ENCODE peak calls at places on chromosomes 16 and 17, in ten cellular contexts. M is H7; G is heart right ventricle; K is activated naive CD4-positive, alpha-beta T cell; B is neural crest cell; P is NCI-H146; X is mesenchymal stem cell; L is NAMALWA; T is ecto neural progenitor cell; Z is activated CD4-positive, alpha-beta T cell treated with anti-CD3 and anti-CD28 coated beads, Interleukin-2, amount 50 U/mL, for 4 hours. C is an unnamed sample.
A peak's percentile ranks its signal among the peaks of the same experiment; 100 is the strongest.

GRCh38 chr16:50684823-50685455 is 3.8 kb upstream of the SNX20 start:
- DNase-seq in M (no peak), G (no peak), K (no peak), B (no peak), P (no peak), X (no peak), L (no peak), T (no peak), Z (peak; percentile 44), C (no peak)

GRCh38 chr16:720507-720989 is 398 bp upstream of the ANTKMT start:
- DNase-seq in M (peak; percentile 93), G (no peak), K (no peak), B (peak; percentile 53), P (peak; percentile 93), X (peak; percentile 89), L (peak; percentile 86), T (peak; percentile 80), Z (no peak), C (peak; percentile 86)

GRCh38 chr17:68016838-68017237 is 18.7 kb upstream of the KPNA2 start:
- DNase-seq in M (no peak), G (no peak), K (no peak), B (no peak), P (no peak), X (no peak), L (no peak), T (no peak), Z (no peak), C (no peak)

GRCh38 chr16:2147378-2147777 is 1.0 kb upstream of the RAB26 start:
- DNase-seq in M (no peak), G (no peak), K (no peak), B (no peak), P (no peak), X (no peak), L (no peak), T (no peak), Z (no peak), C (no peak)

GRCh38 chr17:61128671-61129115 is 270.9 kb upstream of the TBX2 start:
- DNase-seq in M (no peak), G (no peak), K (no peak), B (no peak), P (no peak), X (no peak), L (no peak), T (no peak), Z (no peak), C (no peak)

GRCh38 chr16:59021751-59022150 is 287.6 kb upstream of the GOT2 start:
- DNase-seq in M (no peak), G (no peak), K (no peak), B (no peak), P (no peak), X (peak; percentile 7), L (no peak), T (no peak), Z (no peak), C (no peak)

GRCh38 chr16:79871906-79872305 is 271.4 kb upstream of the MAF start:
- DNase-seq in M (no peak), G (no peak), K (no peak), B (no peak), P (no peak), X (no peak), L (no peak), T (no peak), Z (no peak), C (no peak)

GRCh38 chr17:72116692-72117469 is 3.9 kb upstream of the SOX9 start:
- DNase-seq in M (peak; percentile 53), G (no peak), K (no peak), B (peak; percentile 18), P (no peak), X (peak; percentile 51), L (no peak), T (peak; percentile 65), Z (no peak), C (no peak)

GRCh38 chr16:8725513-8726178 is 51.2 kb downstream of the ABAT start:
- DNase-seq in M (peak; percentile 27), G (no peak), K (no peak), B (no peak), P (no peak), X (no peak), L (no peak), T (no peak), Z (no peak), C (no peak)

GRCh38 chr16:8551388-8552332 is 38.7 kb downstream of the TMEM114 start:
- DNase-seq in M (no peak), G (no peak), K (no peak), B (no peak), P (no peak), X (no peak), L (no peak), T (no peak), Z (no peak), C (no peak)

GRCh38 chr16:17474037-17474436 is 3.3 kb upstream of the XYLT1 start:
- DNase-seq in M (no peak), G (no peak), K (peak; percentile 5), B (no peak), P (no peak), X (no peak), L (peak; percentile 15), T (no peak), Z (no peak), C (no peak)

GRCh38 chr17:44324571-44325275 is at the start of gene SLC25A39:
- DNase-seq in M (peak; percentile 98), G (peak; percentile 97), K (peak; percentile 94), B (peak; percentile 95), P (peak; percentile 93), X (peak; percentile 93), L (peak; percentile 94), T (peak; percentile 99), Z (peak; percentile 90), C (peak; percentile 91)

GRCh38 chr17:76515291-76515949 is 14.2 kb upstream of the RHBDF2 start:
- DNase-seq in M (no peak), G (peak; percentile 68), K (peak; percentile 70), B (no peak), P (no peak), X (peak; percentile 74), L (no peak), T (no peak), Z (peak; percentile 70), C (no peak)

GRCh38 chr17:14297161-14297851 is 3.6 kb upstream of the HS3ST3B1 start:
- DNase-seq in M (peak; percentile 89), G (peak; percentile 67), K (no peak), B (no peak), P (no peak), X (peak; percentile 68), L (no peak), T (peak; percentile 90), Z (no peak), C (no peak)

GRCh38 chr16:54062361-54063346 is 223.9 kb downstream of the IRX3 start:
- DNase-seq in M (no peak), G (no peak), K (no peak), B (no peak), P (peak; percentile 93), X (no peak), L (no peak), T (no peak), Z (no peak), C (no peak)

GRCh38 chr17:5683241-5683640 is 98.9 kb upstream of the NLRP1 start:
- DNase-seq in M (no peak), G (no peak), K (no peak), B (no peak), P (peak; percentile 40), X (no peak), L (no peak), T (no peak), Z (no peak), C (peak; percentile 28)

GRCh38 chr17:82216301-82217119 is 3.9 kb upstream of the CCDC57 start:
- DNase-seq in M (peak; percentile 41), G (peak; percentile 61), K (no peak), B (no peak), P (no peak), X (peak; percentile 69), L (peak; percentile 74), T (no peak), Z (no peak), C (no peak)

GRCh38 chr17:7502987-7503386 is 18.8 kb downstream of the POLR2A start:
- DNase-seq in M (peak; percentile 72), G (no peak), K (no peak), B (no peak), P (no peak), X (no peak), L (no peak), T (no peak), Z (no peak), C (no peak)

GRCh38 chr16:88650749-88651275 is at the start of gene CYBA:
- DNase-seq in M (peak; percentile 98), G (peak; percentile 81), K (peak; percentile 72), B (no peak), P (peak; percentile 60), X (peak; percentile 84), L (peak; percentile 90), T (peak; percentile 73), Z (peak; percentile 57), C (peak; percentile 39)

GRCh38 chr17:7191571-7192270 is 12.6 kb upstream of the ASGR1 start:
- DNase-seq in M (peak; percentile 96), G (no peak), K (no peak), B (peak; percentile 48), P (peak; percentile 14), X (peak; percentile 39), L (peak; percentile 22), T (peak; percentile 87), Z (no peak), C (peak; percentile 87)

GRCh38 chr17:77409282-77410161 is 268.8 kb downstream of the SEC14L1 start:
- DNase-seq in M (peak; percentile 92), G (peak; percentile 73), K (no peak), B (peak; percentile 57), P (no peak), X (peak; percentile 56), L (peak; percentile 42), T (peak; percentile 80), Z (peak; percentile 44), C (no peak)

GRCh38 chr17:59331929-59332889 is 754 bp downstream of the YPEL2 start:
- DNase-seq in M (peak; percentile 76), G (peak; percentile 77), K (peak; percentile 22), B (no peak), P (peak; percentile 27), X (peak; percentile 34), L (peak; percentile 17), T (peak; percentile 76), Z (no peak), C (no peak)

GRCh38 chr16:65601781-65602180 is 479.9 kb upstream of the CDH11 start:
- DNase-seq in M (no peak), G (no peak), K (no peak), B (no peak), P (no peak), X (peak; percentile 14), L (no peak), T (no peak), Z (no peak), C (no peak)

GRCh38 chr17:73045722-73046121 is 46.8 kb downstream of the SLC39A11 start:
- DNase-seq in M (no peak), G (no peak), K (no peak), B (no peak), P (no peak), X (no peak), L (no peak), T (no peak), Z (no peak), C (peak; percentile 57)

GRCh38 chr17:79188048-79188447 is 113.4 kb downstream of the ENGASE start:
- DNase-seq in M (peak; percentile 98), G (no peak), K (no peak), B (peak; percentile 39), P (no peak), X (no peak), L (peak; percentile 43), T (peak; percentile 84), Z (no peak), C (peak; percentile 58)

GRCh38 chr16:77636615-77637014 is 85.7 kb upstream of the NUDT7 start:
- DNase-seq in M (no peak), G (no peak), K (no peak), B (no peak), P (no peak), X (no peak), L (no peak), T (no peak), Z (no peak), C (no peak)

GRCh38 chr17:16889088-16889465 is 82.8 kb downstream of the TNFRSF13B start:
- DNase-seq in M (no peak), G (no peak), K (no peak), B (no peak), P (no peak), X (no peak), L (no peak), T (no peak), Z (no peak), C (no peak)

GRCh38 chr16:87713469-87714229 is 52.1 kb downstream of the KLHDC4 start:
- DNase-seq in M (no peak), G (no peak), K (peak; percentile 43), B (no peak), P (no peak), X (no peak), L (peak; percentile 76), T (no peak), Z (peak; percentile 50), C (no peak)